ENCODE peak calls at places on chromosomes 7 and 10, in eight cellular contexts. G, O, F, S, P, M, K and X are unnamed samples.
A peak's percentile ranks its signal among the peaks of the same experiment; 100 is the strongest.

GRCh38 chr10:110335314-110336064 is 30.8 kb upstream of the SMNDC1 start:
- DNase-seq in G (no peak), O (no peak), F (no peak), S (no peak), P (no peak), M (no peak), K (no peak), X (no peak)

GRCh38 chr10:15461353-15462108 is 90.4 kb upstream of the FAM171A1 start:
- DNase-seq in G (no peak), O (no peak), F (no peak), S (no peak), P (no peak), M (no peak), K (no peak), X (no peak)

GRCh38 chr7:117323877-117324699 is 1.2 kb upstream of the WNT2 start:
- DNase-seq in G (peak; percentile 13), O (no peak), F (no peak), S (no peak), P (no peak), M (no peak), K (no peak), X (no peak)

GRCh38 chr7:46129831-46130230 is 208.8 kb upstream of the IGFBP3 start:
- DNase-seq in G (no peak), O (no peak), F (no peak), S (no peak), P (no peak), M (no peak), K (no peak), X (no peak)

GRCh38 chr10:126459032-126459831 is 71.0 kb upstream of the ADAM12 start:
- DNase-seq in G (peak; percentile 57), O (no peak), F (no peak), S (no peak), P (no peak), M (no peak), K (no peak), X (no peak)

GRCh38 chr10:123521556-123521955 is 144.6 kb upstream of the GPR26 start:
- DNase-seq in G (no peak), O (no peak), F (no peak), S (no peak), P (no peak), M (no peak), K (no peak), X (no peak)

GRCh38 chr7:115208710-115209540 is 287.0 kb downstream of the MDFIC start:
- DNase-seq in G (no peak), O (no peak), F (no peak), S (no peak), P (no peak), M (no peak), K (no peak), X (no peak)

GRCh38 chr10:35607475-35608316 is 2.6 kb downstream of the GJD4 start:
- DNase-seq in G (no peak), O (no peak), F (no peak), S (no peak), P (no peak), M (no peak), K (no peak), X (no peak)

GRCh38 chr10:97805096-97805879 is 33.5 kb upstream of the SFRP5 start:
- DNase-seq in G (no peak), O (no peak), F (no peak), S (no peak), P (no peak), M (no peak), K (no peak), X (no peak)

GRCh38 chr10:32379314-32379949 is 32.5 kb upstream of the EPC1 start:
- DNase-seq in G (peak; percentile 63), O (no peak), F (no peak), S (no peak), P (peak; percentile 68), M (no peak), K (peak; percentile 24), X (no peak)

GRCh38 chr10:114071188-114071587 is 27.5 kb downstream of the ADRB1 start:
- DNase-seq in G (no peak), O (no peak), F (no peak), S (no peak), P (no peak), M (no peak), K (no peak), X (no peak)

GRCh38 chr7:100491192-100491578 is 7.5 kb downstream of the NYAP1 start:
- DNase-seq in G (no peak), O (no peak), F (no peak), S (no peak), P (no peak), M (no peak), K (no peak), X (no peak)

GRCh38 chr10:67772894-67773511 is 65.0 kb downstream of the DNAJC12 start:
- DNase-seq in G (no peak), O (no peak), F (no peak), S (no peak), P (no peak), M (no peak), K (no peak), X (no peak)